ENCODE peak calls at places on chromosome 12, in six cellular contexts. A is T-helper 1 cell, W is nucleus accumbens, N is cardiac fibroblast, B is left lung, R is NCI-H1694. C is an unnamed sample.

GRCh38 chr12:28882444-28882843 is 266.6 kb upstream of the FAR2 start:
- DNase-seq in R (no peak), A (no peak), B (no peak), N (no peak), W (no peak), C (no peak)

GRCh38 chr12:124915249-124916236 is 1.1 kb upstream of the UBC start:
- DNase-seq in A (no peak), R (no peak), N (peak; percentile 70), B (peak; percentile 77), W (no peak), C (peak; percentile 82)

GRCh38 chr12:78977463-78977862 is 112.9 kb downstream of the SYT1 start:
- DNase-seq in B (no peak), A (no peak), W (no peak), R (no peak), N (peak; percentile 38), C (no peak)

GRCh38 chr12:71662861-71663560 is 637 bp downstream of the ZFC3H1 start:
- DNase-seq in A (peak; percentile 63), B (peak; percentile 76), N (peak; percentile 82), R (no peak), W (no peak), C (peak; percentile 31)

GRCh38 chr12:53219116-53219955 is 12.3 kb upstream of the ITGB7 start:
- DNase-seq in A (no peak), N (peak; percentile 56), B (no peak), W (no peak), R (no peak), C (no peak)

GRCh38 chr12:95217377-95218163 is at the start of the genes FGD6 and VEZT:
- DNase-seq in N (peak; percentile 99), B (peak; percentile 99), W (peak; percentile 99), R (peak; percentile 97), A (peak; percentile 96), C (peak; percentile 100)

GRCh38 chr12:2312156-2312555 is 259.4 kb downstream of the CACNA1C start:
- DNase-seq in A (no peak), W (no peak), B (no peak), R (no peak), N (no peak), C (no peak)

GRCh38 chr12:43362910-43363694 is 188.9 kb downstream of the ADAMTS20 start:
- DNase-seq in R (no peak), B (no peak), W (no peak), A (no peak), N (peak; percentile 4), C (no peak)

GRCh38 chr12:22881878-22882277 is 256.9 kb downstream of the ETNK1 start:
- DNase-seq in W (no peak), A (no peak), B (no peak), R (no peak), N (no peak), C (no peak)

GRCh38 chr12:98724384-98725155 is 79.5 kb downstream of the APAF1 start:
- DNase-seq in W (no peak), R (no peak), N (peak; percentile 29), B (no peak), A (no peak), C (no peak)

C was measured in putamen.